ENCODE peak calls at places on chromosomes 11 and 22, in seven cellular contexts. S, W, Q, R, G, X and I are unnamed samples.

GRCh38 chr11:117459121-117459978 is 131.7 kb downstream of the CEP164 start:
- DNase-seq in W (no peak), R (no peak), X (no peak), S (no peak), Q (no peak), G (no peak), I (no peak)

GRCh38 chr11:11476971-11477645 is 124.1 kb upstream of the CSNK2A3 start:
- DNase-seq in X (no peak), S (no peak), W (no peak), Q (no peak), R (no peak), G (no peak), I (no peak)

GRCh38 chr11:107722671-107723070 is 10.8 kb upstream of the SLN start:
- DNase-seq in G (no peak), S (no peak), X (no peak), R (no peak), W (no peak), Q (no peak), I (no peak)

GRCh38 chr11:65069217-65069616 is 10.9 kb upstream of the NAALADL1 start:
- DNase-seq in W (no peak), X (no peak), G (no peak), Q (no peak), R (no peak), S (no peak), I (no peak)

GRCh38 chr11:113014262-113014661 is 53.0 kb downstream of the NCAM1 start:
- DNase-seq in S (no peak), G (no peak), R (no peak), X (no peak), W (no peak), Q (no peak), I (no peak)

GRCh38 chr11:119599864-119600593 is 129.0 kb downstream of the NECTIN1 start:
- DNase-seq in W (no peak), G (no peak), X (no peak), R (no peak), S (no peak), Q (peak; percentile 67), I (no peak)

GRCh38 chr22:37633693-37634504 is 5.6 kb upstream of the SH3BP1 start:
- DNase-seq in S (peak; percentile 65), R (peak; percentile 41), W (no peak), Q (no peak), X (peak; percentile 88), G (peak; percentile 86), I (peak; percentile 73)

GRCh38 chr11:1260023-1260501 is 37.2 kb downstream of the MUC5B start:
- DNase-seq in S (peak; percentile 20), Q (peak; percentile 48), G (peak; percentile 28), R (no peak), W (no peak), X (no peak), I (no peak)

GRCh38 chr11:99020324-99021225 is at the start of gene CNTN5:
- DNase-seq in R (peak; percentile 29), G (peak; percentile 73), Q (peak; percentile 41), X (peak; percentile 20), S (no peak), W (no peak), I (peak; percentile 62)

DNA sequence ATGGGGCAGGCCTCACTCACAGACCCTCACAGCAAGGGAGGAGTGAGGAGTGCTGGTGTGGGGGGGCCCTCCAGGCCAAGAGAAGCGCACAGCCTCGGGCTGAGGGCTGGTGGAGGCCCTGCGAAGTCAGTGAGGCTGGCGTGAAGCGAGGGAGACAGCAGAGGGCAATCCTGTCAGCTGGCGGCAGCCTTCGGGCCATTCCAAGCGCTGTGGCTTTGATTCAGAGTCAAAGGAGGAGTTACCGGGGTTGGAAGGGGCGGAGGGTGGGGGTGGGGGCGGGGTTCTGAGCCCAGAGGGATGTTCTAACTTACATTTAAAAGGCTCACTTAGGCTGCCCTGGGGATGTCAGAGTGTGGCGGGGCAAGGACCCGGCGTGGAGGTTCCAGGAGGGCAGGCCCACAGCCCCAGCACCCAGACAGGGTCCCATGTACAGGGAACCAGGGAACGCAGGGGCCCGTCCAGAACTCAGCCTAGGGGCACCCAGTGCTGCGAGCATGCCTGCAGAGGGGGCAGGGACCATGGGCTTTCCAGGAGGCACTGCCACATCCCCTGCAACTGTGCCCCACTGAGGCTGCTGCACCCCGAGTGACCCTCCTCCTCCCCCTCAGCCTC is 39.5 kb upstream of the TTLL12 start:
- DNase-seq in G (peak; percentile 87), R (peak; percentile 51), S (no peak), W (no peak), X (peak; percentile 41), Q (no peak), I (no peak)
- H3K4me1 ChIP-seq in G (peaks cover 7% of the 10 kb centered on the region), R (peaks cover 12% of the 10 kb centered on the region), S (no peaks in the 10 kb centered on the region), W (no peaks in the 10 kb centered on the region), X (peaks cover 7% of the 10 kb centered on the region), Q (no peaks in the 10 kb centered on the region), I (no peaks in the 10 kb centered on the region)

DNA sequence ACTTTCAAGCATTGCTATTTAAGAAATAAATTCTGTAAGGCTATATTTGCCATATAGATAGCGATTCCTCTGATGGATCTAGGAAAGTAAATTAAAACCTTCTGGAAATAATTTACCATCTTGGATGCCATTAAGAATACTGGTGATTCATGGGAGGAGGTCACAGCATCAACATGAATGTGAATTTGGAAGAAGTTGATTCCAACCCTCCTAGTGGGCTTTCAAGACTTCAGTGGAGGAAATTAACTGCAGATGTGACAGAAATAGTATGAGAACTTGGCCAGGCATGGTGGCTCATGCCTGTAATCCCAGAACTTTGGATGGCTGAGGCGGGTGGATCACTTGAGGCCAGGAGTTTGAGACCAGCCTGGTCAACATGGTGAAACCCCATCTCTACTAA is 14.3 kb downstream of the XNDC1N start:
- DNase-seq in W (no peak), R (no peak), X (peak; percentile 10), G (no peak), S (no peak), Q (no peak), I (no peak)
- H3K36me3 ChIP-seq in W (no peaks in the 10 kb centered on the region), R (no peaks in the 10 kb centered on the region), X (no peaks in the 10 kb centered on the region), G (peaks cover 15% of the 10 kb centered on the region), S (peaks cover 11% of the 10 kb centered on the region), Q (peaks cover 7% of the 10 kb centered on the region), I (peaks cover 5% of the 10 kb centered on the region)

DNA sequence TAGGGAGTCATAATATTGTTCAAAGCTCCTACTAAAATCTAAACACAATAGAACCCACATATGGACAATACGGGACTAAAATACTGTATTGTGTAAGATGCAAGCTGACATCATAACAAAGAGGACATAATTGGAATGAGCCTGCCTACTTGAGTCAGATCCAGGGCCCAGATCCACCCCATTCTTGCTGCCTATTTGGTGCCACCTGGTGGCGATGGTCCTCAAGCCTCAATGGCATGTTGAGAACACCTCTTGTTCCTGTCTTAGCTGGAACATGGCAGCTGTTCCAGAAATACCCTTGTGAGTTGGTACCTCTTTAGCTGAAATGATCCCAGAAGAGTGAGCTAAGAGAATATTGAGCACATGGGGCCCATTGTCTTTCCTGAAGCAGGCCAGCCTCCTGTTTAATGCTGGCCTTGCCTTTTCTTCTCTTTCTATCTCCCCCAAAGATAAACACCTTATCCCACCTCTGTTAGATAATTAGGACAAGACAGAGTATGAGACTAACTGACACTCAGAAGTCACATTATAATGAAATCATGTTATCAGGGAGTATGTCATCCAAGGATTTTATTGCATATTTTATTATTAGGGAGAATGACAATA is 680.9 kb upstream of the ANO5 start:
- DNase-seq in X (peak; percentile 27), S (peak; percentile 12), R (peak; percentile 71), G (peak; percentile 90), W (no peak), Q (peak; percentile 39), I (peak; percentile 73)
- TF ChIP-seq CTCF in X (peak; percentile 17), S (no peak), R (peak; percentile 92), G (peak; percentile 81), W (peak; percentile 56), Q (peak; percentile 48), I (peak; percentile 54)

GRCh38 chr11:111729441-111729840 is 36.7 kb downstream of the PPP2R1B start:
- DNase-seq in X (no peak), Q (no peak), R (no peak), G (no peak), S (no peak), W (no peak), I (no peak)
- H3K4me1 ChIP-seq in X (peaks cover 25% of the 10 kb centered on the region), Q (peaks cover 22% of the 10 kb centered on the region), R (no peaks in the 10 kb centered on the region), G (no peaks in the 10 kb centered on the region), S (no peaks in the 10 kb centered on the region), W (peaks cover 52% of the 10 kb centered on the region), I (peaks cover 50% of the 10 kb centered on the region)

GRCh38 chr11:43315966-43316365 is 4.2 kb downstream of the API5 start:
- DNase-seq in G (no peak), X (peak; percentile 12), S (no peak), R (no peak), W (no peak), Q (no peak), I (no peak)
- H3K36me3 ChIP-seq in G (peaks cover 9% of the 10 kb centered on the region), X (no peaks in the 10 kb centered on the region), S (no peaks in the 10 kb centered on the region), R (peaks cover 4% of the 10 kb centered on the region), W (no peaks in the 10 kb centered on the region), Q (peaks cover 19% of the 10 kb centered on the region), I (peaks cover 3% of the 10 kb centered on the region)

GRCh38 chr22:49607821-49608220 is 219.9 kb downstream of the BRD1 start:
- DNase-seq in Q (no peak), W (no peak), G (no peak), S (no peak), X (no peak), R (no peak), I (no peak)
- TF ChIP-seq CTCF in Q (no peak), W (no peak), G (no peak), S (no peak), X (no peak), R (no peak), I (no peak)

GRCh38 chr11:67464411-67465189 is 4.5 kb downstream of the TMEM134 start:
- DNase-seq in G (peak; percentile 93), Q (peak; percentile 93), R (peak; percentile 63), X (peak; percentile 68), W (peak; percentile 72), S (peak; percentile 92), I (peak; percentile 95)
- H3K4me1 ChIP-seq in G (peaks cover 13% of the 10 kb centered on the region), Q (peaks cover 40% of the 10 kb centered on the region), R (peaks cover 6% of the 10 kb centered on the region), X (peaks cover 6% of the 10 kb centered on the region), W (peaks cover 38% of the 10 kb centered on the region), S (peaks cover 42% of the 10 kb centered on the region), I (peaks cover 53% of the 10 kb centered on the region)

GRCh38 chr22:38728899-38729796 is 23.4 kb downstream of the GTPBP1 start:
- DNase-seq in R (no peak), S (no peak), G (no peak), Q (no peak), X (no peak), W (no peak), I (peak; percentile 9)
- H3K36me3 ChIP-seq in R (peaks cover 30% of the 10 kb centered on the region), S (peaks cover 52% of the 10 kb centered on the region), G (peaks cover 34% of the 10 kb centered on the region), Q (peaks cover 18% of the 10 kb centered on the region), X (peaks cover 47% of the 10 kb centered on the region), W (peaks cover 65% of the 10 kb centered on the region), I (no peaks in the 10 kb centered on the region)

GRCh38 chr11:106581399-106581798 is 436.9 kb downstream of the GUCY1A2 start:
- DNase-seq in S (no peak), X (no peak), Q (no peak), R (no peak), G (no peak), W (no peak), I (peak; percentile 14)

DNA sequence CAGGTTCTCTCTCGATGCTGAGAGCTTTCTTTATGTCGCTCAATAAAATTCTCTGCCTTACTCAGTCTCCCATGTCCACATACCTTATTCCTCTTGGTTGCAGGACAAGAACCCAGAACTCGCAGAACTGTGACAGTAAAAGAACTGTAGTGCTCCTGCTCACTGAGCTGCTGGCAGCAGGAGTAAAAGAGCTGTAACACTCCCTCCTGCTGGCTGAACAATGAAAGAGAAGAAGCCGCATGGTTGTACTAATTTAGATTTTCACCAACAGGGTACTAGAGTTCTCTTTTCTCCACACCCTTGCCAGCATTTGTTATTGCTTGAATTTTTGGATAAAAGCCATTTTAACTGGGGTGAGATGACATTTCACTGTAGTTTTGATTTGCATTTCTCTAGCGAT is 433.2 kb downstream of the GUCY1A2 start:
- DNase-seq in Q (peak; percentile 77), R (peak; percentile 3), G (peak; percentile 63), X (peak; percentile 20), S (no peak), W (no peak), I (no peak)
- TF ChIP-seq CTCF in Q (peak; percentile 88), R (peak; percentile 63), G (peak; percentile 63), X (peak; percentile 38), S (no peak), W (no peak), I (no peak)